ENCODE peak calls at places on chromosomes 12 and 14, in nine cellular contexts. G is Calu3, M is H1, R is sigmoid colon, C is HFFc6, F is endodermal cell, V is neural crest cell, U is A549, O is Peyer's patch. L is an unnamed sample.

GRCh38 chr14:76908834-76909233 is 82.6 kb downstream of the LRRC74A start:
- DNase-seq in G (no peak), M (no peak), R (no peak), C (no peak), F (no peak), V (no peak), U (peak; percentile 80), O (no peak), L (no peak)

GRCh38 chr12:16955083-16955657 is 349.2 kb upstream of the LMO3 start:
- DNase-seq in G (no peak), M (no peak), R (no peak), C (peak; percentile 13), F (no peak), V (no peak), U (peak; percentile 62), O (no peak), L (no peak)

GRCh38 chr14:90368946-90369721 is 27.7 kb upstream of the CALM1 start:
- DNase-seq in G (no peak), M (no peak), R (no peak), C (peak; percentile 51), F (no peak), V (no peak), U (peak; percentile 58), O (no peak), L (no peak)

GRCh38 chr14:75392686-75393641 is 34.9 kb upstream of the JDP2 start:
- DNase-seq in G (no peak), M (no peak), R (no peak), C (no peak), F (peak; percentile 44), V (no peak), U (no peak), O (no peak), L (no peak)

GRCh38 chr12:104792570-104792969 is 165.5 kb downstream of the SLC41A2 start:
- DNase-seq in G (no peak), M (no peak), R (peak; percentile 74), C (peak; percentile 86), F (no peak), V (no peak), U (peak; percentile 59), O (no peak), L (no peak)

GRCh38 chr12:34233618-34234017 is 211.3 kb downstream of the ALG10 start:
- DNase-seq in G (no peak), M (no peak), R (no peak), C (no peak), F (no peak), V (no peak), U (no peak), O (no peak), L (no peak)

GRCh38 chr14:61653507-61653906 is 41.8 kb upstream of the HIF1A start:
- DNase-seq in G (no peak), M (no peak), R (peak; percentile 72), C (peak; percentile 70), F (no peak), V (no peak), U (peak; percentile 21), O (no peak), L (no peak)

GRCh38 chr12:131860472-131861260 is 32.5 kb downstream of the MMP17 start:
- DNase-seq in G (peak; percentile 90), M (no peak), R (no peak), C (peak; percentile 66), F (peak; percentile 86), V (no peak), U (peak; percentile 99), O (peak; percentile 60), L (no peak)

GRCh38 chr12:25276199-25276937 is 25.6 kb upstream of the KRAS start:
- DNase-seq in G (peak; percentile 65), M (no peak), R (peak; percentile 74), C (peak; percentile 82), F (no peak), V (no peak), U (peak; percentile 88), O (peak; percentile 59), L (no peak)

GRCh38 chr12:6171409-6172015 is 28.7 kb upstream of the CD9 start:
- DNase-seq in G (no peak), M (no peak), R (peak; percentile 69), C (no peak), F (no peak), V (no peak), U (no peak), O (no peak), L (no peak)

GRCh38 chr14:100830681-100831080 is 4.8 kb downstream of the MEG3 start:
- DNase-seq in G (no peak), M (no peak), R (no peak), C (no peak), F (peak; percentile 70), V (no peak), U (no peak), O (no peak), L (no peak)

GRCh38 chr12:110560048-110560447 is 23.1 kb downstream of the PPTC7 start:
- DNase-seq in G (no peak), M (no peak), R (no peak), C (no peak), F (no peak), V (no peak), U (no peak), O (no peak), L (no peak)

GRCh38 chr14:105067140-105067968 is 2.1 kb upstream of the GPR132 start:
- DNase-seq in G (no peak), M (no peak), R (no peak), C (no peak), F (peak; percentile 39), V (no peak), U (no peak), O (peak; percentile 46), L (no peak)

GRCh38 chr14:75197338-75197737 is 20.9 kb upstream of the TMED10 start:
- DNase-seq in G (no peak), M (no peak), R (no peak), C (no peak), F (no peak), V (no peak), U (no peak), O (no peak), L (no peak)

DNA sequence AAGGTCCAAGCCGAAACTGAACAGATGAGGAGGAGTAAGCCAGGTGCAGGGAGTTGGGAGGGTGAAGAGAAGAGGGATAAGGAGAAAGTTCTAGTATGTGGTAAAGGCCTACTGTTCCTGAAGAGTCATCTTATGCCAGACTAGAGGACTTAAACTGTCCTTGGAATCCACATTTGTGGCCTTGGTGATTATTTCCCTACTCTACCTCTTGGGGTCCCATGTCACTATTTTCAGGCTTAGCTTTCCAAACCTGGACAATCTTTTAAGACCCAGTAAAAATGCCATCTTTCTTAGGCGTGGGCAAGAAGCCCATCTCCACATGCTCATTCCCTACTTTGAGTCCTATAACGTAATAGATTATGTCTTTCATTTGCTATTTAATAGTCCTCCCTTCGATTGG is 40.1 kb upstream of the CRY1 start:
- DNase-seq in G (no peak), M (no peak), R (no peak), C (no peak), F (no peak), V (no peak), U (no peak), O (no peak), L (no peak)
- TF ChIP-seq CTCF in G (no peak), M (no peak), R (no peak), C (no peak), F (peak; percentile 55), V (no peak), U (peak; percentile 13), O (no peak), L (no peak)

GRCh38 chr12:58105225-58106119 is 164.1 kb downstream of the ATP23 start:
- DNase-seq in G (no peak), M (no peak), R (no peak), C (peak; percentile 3), F (peak; percentile 58), V (no peak), U (peak; percentile 10), O (no peak), L (no peak)
- TF ChIP-seq CTCF in G (no peak), M (no peak), R (no peak), C (peak; percentile 66), F (peak; percentile 74), V (peak; percentile 29), U (no peak), O (no peak), L (no peak)

GRCh38 chr12:9635014-9635413 is 27.3 kb upstream of the KLRB1 start:
- DNase-seq in G (no peak), M (no peak), R (no peak), C (no peak), F (no peak), V (no peak), U (no peak), O (no peak), L (no peak)

GRCh38 chr12:9636150-9636549 is 28.4 kb upstream of the KLRB1 start:
- DNase-seq in G (no peak), M (no peak), R (no peak), C (no peak), F (no peak), V (no peak), U (no peak), O (no peak), L (no peak)

GRCh38 chr12:9640024-9640423 is 29.5 kb upstream of the CLEC2D start:
- DNase-seq in G (no peak), M (no peak), R (no peak), C (no peak), F (no peak), V (no peak), U (no peak), O (no peak), L (no peak)

GRCh38 chr12:9634177-9634803 is 26.6 kb upstream of the KLRB1 start:
- DNase-seq in G (peak; percentile 72), M (no peak), R (no peak), C (peak; percentile 30), F (peak; percentile 84), V (peak; percentile 16), U (peak; percentile 49), O (no peak), L (no peak)

DNA sequence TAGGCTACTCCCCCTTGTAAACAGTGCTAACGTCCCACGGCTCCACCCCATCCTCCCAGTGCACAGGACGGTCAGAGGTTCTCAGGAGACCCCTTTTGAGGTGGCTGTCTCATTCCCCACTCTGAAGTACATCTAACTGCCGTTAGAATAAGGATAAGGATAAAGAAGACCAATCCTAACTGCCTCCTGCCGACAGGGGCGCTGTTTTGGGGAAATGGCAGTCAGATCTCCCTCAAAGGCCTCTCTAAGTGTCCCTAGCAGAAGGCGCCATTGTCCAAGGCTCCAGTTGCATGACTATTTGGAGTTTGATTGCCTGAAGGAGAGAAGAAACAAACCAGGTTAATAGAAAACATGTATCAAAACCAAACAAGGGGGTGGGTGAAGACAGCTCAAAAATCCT is 29.1 kb upstream of the KLRB1 start:
- DNase-seq in G (no peak), M (no peak), R (no peak), C (no peak), F (peak; percentile 75), V (no peak), U (peak; percentile 23), O (no peak), L (no peak)
- TF ChIP-seq CTCF in G (no peak), M (no peak), R (no peak), C (no peak), F (peak; percentile 46), V (no peak), U (no peak), O (no peak), L (no peak)

GRCh38 chr12:77617818-77618217 is 212.9 kb upstream of the NAV3 start:
- DNase-seq in G (no peak), M (no peak), R (no peak), C (no peak), F (no peak), V (no peak), U (no peak), O (no peak), L (no peak)

DNA sequence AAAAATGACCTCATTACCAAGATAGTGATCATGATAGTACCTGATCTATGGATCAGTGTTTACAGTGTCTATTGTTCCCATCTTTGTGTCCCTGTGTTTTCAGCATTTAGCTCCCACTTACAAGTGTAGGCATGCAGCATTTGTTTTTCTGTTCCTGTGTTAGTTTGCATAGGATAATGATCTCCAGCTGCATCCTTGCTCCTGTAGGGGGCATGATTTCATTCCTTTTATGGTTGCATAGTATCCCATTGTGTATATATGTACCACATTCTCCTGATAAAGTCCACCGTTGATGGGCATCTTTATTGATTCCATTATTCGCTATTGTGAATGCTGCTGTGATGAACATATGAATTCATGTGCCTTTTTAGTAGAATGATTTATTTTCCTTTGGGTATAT is 215.4 kb upstream of the NAV3 start:
- DNase-seq in G (no peak), M (no peak), R (no peak), C (peak; percentile 2), F (peak; percentile 63), V (no peak), U (peak; percentile 3), O (no peak), L (no peak)
- TF ChIP-seq CTCF in G (no peak), M (no peak), R (no peak), C (peak; percentile 69), F (peak; percentile 81), V (peak; percentile 36), U (no peak), O (no peak), L (no peak)